ENCODE peak calls at places on chromosomes 16 and 17, in five cellular contexts. One of them, this sample, is unnamed.

GRCh38 chr17:59914274-59914854 is 21.4 kb downstream of the RPS6KB1 start:
- DNase-seq in AG10803: peak; percentile 62
- DNase-seq in GM20000: peak; percentile 63
- DNase-seq in progenitor cell of endocrine pancreas: no peak
- DNase-seq in NCI-H1105 treated with DMSO at 0.1 percent for 48 hours: peak; percentile 46
- DNase-seq in this sample: peak; percentile 75

GRCh38 chr17:83101805-83102480 is 22.5 kb downstream of the METRNL start:
- DNase-seq in AG10803: no peak
- DNase-seq in GM20000: no peak
- DNase-seq in progenitor cell of endocrine pancreas: no peak
- DNase-seq in NCI-H1105 treated with DMSO at 0.1 percent for 48 hours: no peak
- DNase-seq in this sample: no peak

GRCh38 chr16:72939247-72939646 is 108.7 kb downstream of the ZFHX3 start:
- DNase-seq in AG10803: peak; percentile 76
- DNase-seq in GM20000: no peak
- DNase-seq in progenitor cell of endocrine pancreas: no peak
- DNase-seq in NCI-H1105 treated with DMSO at 0.1 percent for 48 hours: no peak
- DNase-seq in this sample: no peak

GRCh38 chr17:70622382-70623260 is 453.3 kb downstream of the KCNJ2 start:
- DNase-seq in AG10803: peak; percentile 8
- DNase-seq in GM20000: peak; percentile 19
- DNase-seq in progenitor cell of endocrine pancreas: peak; percentile 33
- DNase-seq in NCI-H1105 treated with DMSO at 0.1 percent for 48 hours: peak; percentile 34
- DNase-seq in this sample: peak; percentile 41

GRCh38 chr17:14580494-14580893 is 279.6 kb downstream of the HS3ST3B1 start:
- DNase-seq in AG10803: peak; percentile 8
- DNase-seq in GM20000: no peak
- DNase-seq in progenitor cell of endocrine pancreas: no peak
- DNase-seq in NCI-H1105 treated with DMSO at 0.1 percent for 48 hours: no peak
- DNase-seq in this sample: no peak

GRCh38 chr17:11932337-11932898 is 64.9 kb downstream of the ZNF18 start:
- DNase-seq in AG10803: no peak
- DNase-seq in GM20000: no peak
- DNase-seq in progenitor cell of endocrine pancreas: no peak
- DNase-seq in NCI-H1105 treated with DMSO at 0.1 percent for 48 hours: no peak
- DNase-seq in this sample: no peak

GRCh38 chr17:64780096-64781012 is 118.2 kb upstream of the SMURF2 start:
- DNase-seq in AG10803: no peak
- DNase-seq in GM20000: peak; percentile 75
- DNase-seq in progenitor cell of endocrine pancreas: peak; percentile 46
- DNase-seq in NCI-H1105 treated with DMSO at 0.1 percent for 48 hours: peak; percentile 57
- DNase-seq in this sample: peak; percentile 74

GRCh38 chr17:51120357-51120738 is 320 bp downstream of the SPAG9 start:
- DNase-seq in AG10803: no peak
- DNase-seq in GM20000: peak; percentile 75
- DNase-seq in progenitor cell of endocrine pancreas: no peak
- DNase-seq in NCI-H1105 treated with DMSO at 0.1 percent for 48 hours: peak; percentile 48
- DNase-seq in this sample: no peak

GRCh38 chr16:75519175-75519574 is 16.7 kb downstream of the CHST5 start:
- DNase-seq in AG10803: no peak
- DNase-seq in GM20000: no peak
- DNase-seq in progenitor cell of endocrine pancreas: no peak
- DNase-seq in NCI-H1105 treated with DMSO at 0.1 percent for 48 hours: no peak
- DNase-seq in this sample: no peak

This sample was measured in GM13976.